ENCODE peak calls at places on chromosomes 16 and 17, in six cellular contexts. H is GM12878, X is A549, Q is K562, W is upper lobe of left lung, P is HepG2. O is an unnamed sample.

GRCh38 chr16:71491032-71491431 is 1.9 kb upstream of the ZNF19 start:
- ATAC-seq in Q (no peak), W (no peak), H (no peak), X (no peak), P (no peak), O (no peak)

GRCh38 chr17:30782206-30782605 is 42.3 kb downstream of the CRLF3 start:
- ATAC-seq in Q (peak; percentile 23), X (no peak), P (no peak), W (no peak), H (no peak), O (no peak)

GRCh38 chr17:49610883-49611584 is 35.4 kb downstream of the NXPH3 start:
- ATAC-seq in X (no peak), P (peak; percentile 65), W (no peak), Q (no peak), H (no peak), O (no peak)

GRCh38 chr17:4177732-4178131 is 34.7 kb downstream of the CYB5D2 start:
- ATAC-seq in W (no peak), H (no peak), P (no peak), Q (no peak), X (no peak), O (no peak)

GRCh38 chr16:1532081-1532760 is 1.2 kb upstream of the TMEM204 start:
- ATAC-seq in W (peak; percentile 59), Q (no peak), H (no peak), P (no peak), X (no peak), O (peak; percentile 82)

GRCh38 chr16:88069397-88070168 is 118.3 kb downstream of the BANP start:
- ATAC-seq in X (no peak), P (no peak), H (peak; percentile 98), Q (no peak), W (no peak), O (no peak)

GRCh38 chr17:40303009-40303657 is 5.8 kb upstream of the RARA start:
- ATAC-seq in Q (peak; percentile 48), H (peak; percentile 83), P (peak; percentile 12), W (peak; percentile 77), X (peak; percentile 65), O (peak; percentile 39)

GRCh38 chr16:67865318-67865717 is 7.5 kb upstream of the EDC4 start:
- ATAC-seq in W (no peak), Q (peak; percentile 75), P (peak; percentile 90), H (peak; percentile 92), X (peak; percentile 88), O (no peak)

GRCh38 chr17:7293131-7293557 is 1.3 kb downstream of the YBX2 start:
- ATAC-seq in H (no peak), P (no peak), X (no peak), Q (no peak), W (no peak), O (no peak)

GRCh38 chr16:29738514-29738913 is 7.3 kb downstream of the C16orf54 start:
- ATAC-seq in H (peak; percentile 93), P (no peak), Q (no peak), W (no peak), X (no peak), O (no peak)

GRCh38 chr17:1597861-1598342 is 30.7 kb downstream of the SLC43A2 start:
- ATAC-seq in P (peak; percentile 91), W (peak; percentile 81), H (no peak), X (peak; percentile 75), Q (no peak), O (no peak)

GRCh38 chr16:72942021-72942420 is 105.9 kb downstream of the ZFHX3 start:
- ATAC-seq in Q (no peak), W (no peak), H (no peak), X (no peak), P (no peak), O (no peak)

GRCh38 chr17:50298018-50298417 is 23.8 kb downstream of the TMEM92 start:
- ATAC-seq in X (peak; percentile 35), Q (peak; percentile 42), P (peak; percentile 78), W (no peak), H (no peak), O (no peak)

GRCh38 chr17:73718912-73719311 is 74.7 kb upstream of the SDK2 start:
- ATAC-seq in P (peak; percentile 57), H (no peak), X (no peak), W (no peak), Q (no peak), O (no peak)

GRCh38 chr17:31825961-31826691 is 32.9 kb downstream of the COPRS start:
- ATAC-seq in H (peak; percentile 27), Q (peak; percentile 79), P (peak; percentile 81), W (no peak), X (no peak), O (no peak)

GRCh38 chr17:61669522-61669921 is 78.5 kb upstream of the NACA2 start:
- ATAC-seq in X (no peak), W (no peak), P (no peak), H (no peak), Q (no peak), O (no peak)

GRCh38 chr17:82836823-82837357 is 2.9 kb downstream of the ZNF750 start:
- ATAC-seq in H (no peak), X (no peak), P (no peak), Q (no peak), W (no peak), O (peak; percentile 41)

GRCh38 chr16:23842137-23842600 is 6.4 kb downstream of the PRKCB start:
- ATAC-seq in H (peak; percentile 76), W (no peak), Q (no peak), P (no peak), X (no peak), O (no peak)

GRCh38 chr16:65938083-65938482 is 428.4 kb upstream of the CDH5 start:
- ATAC-seq in X (no peak), H (no peak), W (no peak), P (no peak), Q (no peak), O (no peak)

GRCh38 chr16:1019234-1019933 is 37.8 kb downstream of the SOX8 start:
- ATAC-seq in P (no peak), Q (no peak), X (peak; percentile 19), W (no peak), H (no peak), O (peak; percentile 53)

GRCh38 chr17:55897301-55897700 is 146.4 kb downstream of the PCTP start:
- ATAC-seq in Q (no peak), P (no peak), H (no peak), X (no peak), W (no peak), O (peak; percentile 85)

GRCh38 chr16:31529398-31530312 is 2.0 kb downstream of the AHSP start:
- ATAC-seq in X (peak; percentile 55), H (no peak), P (peak; percentile 67), W (peak; percentile 56), Q (peak; percentile 71), O (peak; percentile 48)

GRCh38 chr17:44599298-44600175 is 42.3 kb downstream of the FZD2 start:
- ATAC-seq in H (no peak), W (peak; percentile 69), P (peak; percentile 38), X (peak; percentile 95), Q (peak; percentile 42), O (peak; percentile 81)

GRCh38 chr17:28738680-28739384 is 5.0 kb upstream of the TRAF4 start:
- ATAC-seq in W (no peak), P (no peak), X (no peak), Q (no peak), H (peak; percentile 51), O (no peak)

GRCh38 chr17:28743243-28744103 is at the start of gene TRAF4:
- ATAC-seq in X (peak; percentile 72), P (peak; percentile 64), Q (peak; percentile 87), H (peak; percentile 69), W (peak; percentile 83), O (peak; percentile 92)

GRCh38 chr17:28740406-28741357 is 3.1 kb upstream of the TRAF4 start:
- ATAC-seq in X (no peak), P (no peak), H (no peak), W (no peak), Q (no peak), O (no peak)

GRCh38 chr17:28744104-28744801 is 442 bp downstream of the TRAF4 start:
- ATAC-seq in Q (peak; percentile 1), P (peak; percentile 3), X (no peak), H (peak; percentile 1), W (no peak), O (peak; percentile 26)

GRCh38 chr17:28741358-28742349 is 2.2 kb upstream of the TRAF4 start:
- ATAC-seq in W (no peak), Q (no peak), H (peak; percentile 10), P (no peak), X (no peak), O (no peak)
- TF ChIP-seq EP300 in W (no peak), Q (peak; percentile 52), H (peak; percentile 27), P (no peak), X (no peak), O (no peak)

GRCh38 chr17:38674013-38674748 is 576 bp downstream of the EPOP start:
- ATAC-seq in H (peak; percentile 15), P (peak; percentile 26), X (peak; percentile 54), W (no peak), Q (peak; percentile 2), O (peak; percentile 3)
- TF ChIP-seq EP300 in H (no peak), P (no peak), X (no peak), W (no peak), Q (no peak), O (no peak)

DNA sequence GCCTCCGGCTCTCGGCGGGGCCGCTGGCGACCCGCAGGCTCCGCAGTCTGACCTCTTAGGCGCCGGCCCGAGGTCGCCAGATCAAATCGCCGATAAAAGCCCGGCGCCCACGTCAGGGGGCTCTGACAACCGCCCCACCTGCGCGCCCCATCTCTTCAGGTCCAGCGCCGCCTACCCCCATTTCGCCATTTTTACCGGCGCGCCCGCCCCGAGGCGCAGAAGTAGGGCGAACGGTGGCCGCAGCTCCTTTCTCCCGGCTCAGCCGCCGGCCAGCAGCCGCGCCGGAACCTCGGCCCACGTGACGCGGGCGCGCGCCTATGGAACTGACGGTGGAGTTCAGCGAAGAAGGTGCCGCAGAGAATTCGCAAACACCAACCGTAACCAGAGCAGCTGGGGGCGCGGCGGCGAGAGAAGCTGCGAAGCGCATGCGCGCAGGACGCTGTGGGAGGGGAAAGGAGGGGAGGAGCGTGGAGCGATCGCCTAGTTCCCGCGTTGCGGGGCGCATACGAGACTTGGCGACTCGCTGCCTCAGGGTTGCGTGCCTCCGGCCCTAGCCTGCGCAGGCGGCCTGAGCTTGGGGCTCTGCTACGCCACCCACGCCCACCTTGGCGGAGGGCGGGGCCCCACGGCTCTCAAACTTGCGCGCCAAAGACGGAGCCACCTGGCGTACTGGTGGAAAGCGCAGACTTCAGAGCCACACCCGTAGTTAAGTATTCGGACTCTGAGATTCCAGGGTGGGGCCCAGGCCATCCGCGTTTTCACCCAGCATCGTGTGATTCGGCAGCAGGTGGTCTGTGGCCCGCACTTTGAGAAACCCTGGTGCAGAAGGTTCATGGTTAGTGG is at the start of gene TRIM37:
- ATAC-seq in W (peak; percentile 100), Q (peak; percentile 98), X (peak; percentile 97), H (peak; percentile 96), P (peak; percentile 98), O (peak; percentile 98)
- TF ChIP-seq EP300 in W (no peak), Q (peak; percentile 10), X (no peak), H (no peak), P (no peak), O (no peak)

DNA sequence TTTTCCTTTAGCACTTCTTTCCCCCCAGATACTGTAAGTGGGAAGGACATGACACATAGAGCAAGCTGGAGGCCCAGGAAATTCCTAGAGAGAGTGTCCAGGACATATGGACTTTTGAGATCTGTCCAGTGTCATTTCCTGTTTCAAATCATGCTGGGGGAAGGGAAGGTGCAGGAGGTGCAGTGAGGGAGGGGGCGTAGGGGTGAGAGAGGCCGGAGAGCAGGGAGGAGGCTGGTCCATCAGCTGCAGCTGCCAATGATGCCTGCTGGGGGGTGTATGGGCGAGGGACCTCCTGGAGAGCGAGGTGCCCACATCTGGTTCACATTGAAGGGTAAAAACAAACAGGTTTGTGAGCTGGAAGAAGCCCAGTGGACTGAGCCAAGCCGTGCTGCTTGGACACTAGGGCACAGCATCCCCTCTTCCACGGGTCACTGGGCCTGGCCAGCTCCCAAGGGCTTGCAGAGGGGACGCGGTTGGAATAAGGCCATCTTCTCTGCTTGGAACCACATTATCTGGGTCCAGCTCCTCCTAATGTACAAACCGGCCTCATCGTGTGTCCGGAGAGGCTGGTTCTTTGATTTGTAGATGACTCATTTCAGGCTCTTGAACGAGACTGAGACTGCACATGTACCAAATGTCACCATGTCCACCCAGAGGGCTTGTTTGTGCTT is 70.4 kb upstream of the SMURF2 start:
- ATAC-seq in W (no peak), H (no peak), P (peak; percentile 43), Q (no peak), X (peak; percentile 66), O (peak; percentile 28)
- TF ChIP-seq EP300 in W (no peak), H (no peak), P (no peak), Q (no peak), X (no peak), O (no peak)